ENCODE peak calls at places on chromosome 4, in nine cellular contexts. V is Peyer's patch, E is IMR-90, I is K562, B is HepG2, Y is prostate gland, J is ovary, O is endothelial cell of umbilical vein, M is uterus. R is an unnamed sample.

GRCh38 chr4:184949020-184949419 is 69.3 kb upstream of the HELT start:
- DNase-seq in V (no peak), E (no peak), I (no peak), B (no peak), Y (no peak), J (no peak), O (no peak), M (no peak), R (no peak)

GRCh38 chr4:90419124-90419711 is 292.0 kb downstream of the CCSER1 start:
- DNase-seq in V (no peak), E (peak; percentile 37), I (no peak), B (peak; percentile 16), Y (no peak), J (no peak), O (peak; percentile 80), M (no peak), R (peak; percentile 10)

GRCh38 chr4:148782284-148782683 is 340.1 kb upstream of the NR3C2 start:
- DNase-seq in V (no peak), E (no peak), I (no peak), B (no peak), Y (no peak), J (no peak), O (no peak), M (no peak), R (no peak)

GRCh38 chr4:20391224-20391623 is 139.5 kb downstream of the SLIT2 start:
- DNase-seq in V (no peak), E (peak; percentile 75), I (no peak), B (no peak), Y (no peak), J (no peak), O (no peak), M (no peak), R (no peak)

GRCh38 chr4:8329859-8330761 is 60.6 kb downstream of the HTRA3 start:
- DNase-seq in V (no peak), E (no peak), I (no peak), B (no peak), Y (no peak), J (peak; percentile 25), O (no peak), M (peak; percentile 12), R (no peak)

GRCh38 chr4:144343143-144343755 is 202.7 kb upstream of the GYPA start:
- DNase-seq in V (no peak), E (no peak), I (no peak), B (no peak), Y (no peak), J (no peak), O (peak; percentile 26), M (no peak), R (no peak)

GRCh38 chr4:140305053-140305452 is 68.4 kb upstream of the SCOC start:
- DNase-seq in V (no peak), E (no peak), I (no peak), B (no peak), Y (peak; percentile 67), J (no peak), O (no peak), M (no peak), R (no peak)

GRCh38 chr4:68369474-68369805 is 19.6 kb upstream of the YTHDC1 start:
- DNase-seq in V (no peak), E (no peak), I (no peak), B (no peak), Y (peak; percentile 27), J (no peak), O (no peak), M (no peak), R (no peak)

GRCh38 chr4:119010909-119011606 is 122.4 kb downstream of the SYNPO2 start:
- DNase-seq in V (no peak), E (no peak), I (no peak), B (no peak), Y (no peak), J (no peak), O (no peak), M (no peak), R (no peak)

GRCh38 chr4:83207497-83208105 is 77.0 kb downstream of the COQ2 start:
- DNase-seq in V (no peak), E (peak; percentile 67), I (no peak), B (no peak), Y (no peak), J (no peak), O (peak; percentile 51), M (no peak), R (no peak)

GRCh38 chr4:43242611-43243010 is 350.1 kb downstream of the GRXCR1 start:
- DNase-seq in V (no peak), E (peak; percentile 39), I (no peak), B (no peak), Y (no peak), J (no peak), O (no peak), M (no peak), R (no peak)

GRCh38 chr4:173498023-173498422 is 32.0 kb downstream of the HAND2 start:
- DNase-seq in V (no peak), E (no peak), I (no peak), B (no peak), Y (no peak), J (no peak), O (no peak), M (no peak), R (no peak)

GRCh38 chr4:153081181-153081580 is 123.1 kb upstream of the TRIM2 start:
- DNase-seq in V (no peak), E (no peak), I (no peak), B (no peak), Y (no peak), J (no peak), O (no peak), M (no peak), R (peak; percentile 43)

GRCh38 chr4:165326831-165327210 is 648 bp upstream of the MSMO1 start:
- DNase-seq in V (peak; percentile 32), E (peak; percentile 9), I (peak; percentile 35), B (peak; percentile 57), Y (no peak), J (peak; percentile 43), O (no peak), M (no peak), R (peak; percentile 73)

GRCh38 chr4:62814510-62815047 is 1594.7 kb downstream of the TECRL start:
- DNase-seq in V (no peak), E (no peak), I (no peak), B (no peak), Y (no peak), J (peak; percentile 26), O (no peak), M (no peak), R (no peak)

GRCh38 chr4:4855293-4856070 is 4.0 kb upstream of the MSX1 start:
- DNase-seq in V (no peak), E (no peak), I (no peak), B (no peak), Y (no peak), J (no peak), O (no peak), M (no peak), R (no peak)

GRCh38 chr4:165684177-165684870 is 188.7 kb upstream of the TLL1 start:
- DNase-seq in V (no peak), E (no peak), I (no peak), B (no peak), Y (no peak), J (no peak), O (peak; percentile 29), M (no peak), R (no peak)

GRCh38 chr4:152188801-152189200 is 347.1 kb downstream of the FBXW7 start:
- DNase-seq in V (no peak), E (no peak), I (no peak), B (no peak), Y (no peak), J (no peak), O (no peak), M (no peak), R (no peak)

GRCh38 chr4:183905593-183906485 is 732 bp downstream of the STOX2 start:
- DNase-seq in V (no peak), E (peak; percentile 37), I (no peak), B (no peak), Y (peak; percentile 14), J (peak; percentile 50), O (peak; percentile 33), M (peak; percentile 19), R (no peak)

GRCh38 chr4:70603856-70604255 is 11.8 kb downstream of the AMBN start:
- DNase-seq in V (no peak), E (peak; percentile 58), I (no peak), B (no peak), Y (no peak), J (no peak), O (no peak), M (no peak), R (no peak)

GRCh38 chr4:166913926-166914325 is 320.4 kb downstream of the SPOCK3 start:
- DNase-seq in V (no peak), E (no peak), I (no peak), B (no peak), Y (no peak), J (no peak), O (no peak), M (no peak), R (no peak)
- TF ChIP-seq POLR2A in V (no peak), E (no peak), I (no peak), B (no peak), Y (no peak), J (no peak), O (no peak), M (no peak), R (no peak)

GRCh38 chr4:73454920-73455319 is 18.9 kb downstream of the AFP start:
- DNase-seq in V (no peak), E (no peak), I (no peak), B (no peak), Y (no peak), J (no peak), O (no peak), M (no peak), R (no peak)
- TF ChIP-seq POLR2A in V (no peak), E (no peak), I (no peak), B (peak; percentile 31), Y (no peak), J (no peak), O (no peak), M (no peak), R (no peak)

GRCh38 chr4:55175779-55176231 is 50.4 kb upstream of the KDR start:
- DNase-seq in V (no peak), E (peak; percentile 72), I (no peak), B (no peak), Y (no peak), J (no peak), O (peak; percentile 66), M (no peak), R (no peak)
- TF ChIP-seq POLR2A in V (no peak), E (no peak), I (no peak), B (no peak), Y (no peak), J (no peak), O (no peak), M (no peak), R (no peak)

DNA sequence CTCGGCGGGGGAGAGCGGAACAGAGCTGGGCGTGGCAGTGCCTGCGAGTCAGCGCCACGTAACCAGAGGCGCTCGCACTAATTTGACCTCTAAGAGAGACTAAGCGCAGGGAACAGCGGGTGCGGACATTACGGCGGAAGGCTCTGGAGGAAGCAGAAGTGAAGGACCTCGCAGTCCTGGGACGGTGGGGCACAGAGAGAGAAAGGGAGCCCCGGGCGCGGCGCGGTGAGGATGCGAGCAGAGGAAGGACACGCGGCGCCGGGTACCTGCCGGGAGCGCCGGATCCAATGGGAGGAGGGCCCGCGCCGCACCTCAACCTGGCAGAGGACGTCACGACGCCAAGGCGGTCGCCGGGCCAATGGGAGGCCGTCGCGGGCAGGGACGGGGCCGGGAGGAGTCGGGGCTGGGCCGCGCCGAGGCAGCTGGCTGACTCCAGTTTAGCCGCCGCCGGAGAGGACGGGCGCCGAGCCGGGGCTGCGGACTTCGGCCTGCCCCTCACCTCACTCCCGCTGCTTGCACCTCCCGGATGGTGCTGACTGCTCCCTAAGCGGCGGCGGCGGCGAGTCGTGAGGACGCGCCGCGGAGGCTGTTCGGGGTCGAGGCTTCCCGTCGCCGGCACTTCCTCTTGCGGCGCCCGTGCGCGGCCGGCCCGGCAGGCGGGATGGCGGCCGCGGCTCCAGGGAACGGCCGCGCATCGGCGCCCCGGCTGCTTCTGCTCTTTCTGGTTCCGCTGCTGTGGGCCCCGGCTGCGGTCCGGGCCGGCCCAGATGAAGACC is at the start of gene TMEM165:
- DNase-seq in V (peak; percentile 93), E (peak; percentile 79), I (peak; percentile 96), B (peak; percentile 77), Y (peak; percentile 96), J (peak; percentile 90), O (peak; percentile 88), M (peak; percentile 89), R (peak; percentile 95)
- TF ChIP-seq POLR2A in V (peak; percentile 97), E (peak; percentile 96), I (peak; percentile 91), B (peak; percentile 95), Y (peak; percentile 99), J (peak; percentile 90), O (peak; percentile 97), M (peak; percentile 93), R (peak; percentile 98)

R was measured in erythroblast.